ENCODE peak calls at places on chromosomes 12 and 14, in five cellular contexts. P is GM12878, C is H1, Z is K562, G is HepG2. N is an unnamed sample. For H4K20me1, the result is how much of the 10 kb centered on the place peaks cover.

GRCh38 chr12:75568387-75568786 is 57.0 kb upstream of the KRR1 start:
- DNase-seq in P (no peak), C (no peak), Z (no peak), G (no peak), N (no peak)

GRCh38 chr14:64232095-64232830 is 61.9 kb downstream of the ESR2 start:
- DNase-seq in P (peak), C (no peak), Z (no peak), G (no peak), N (no peak)

GRCh38 chr14:25132734-25133422 is 82.9 kb upstream of the STXBP6 start:
- DNase-seq in P (no peak), C (peak), Z (peak), G (peak), N (peak)

GRCh38 chr14:76053576-76054369 is 68.2 kb downstream of the IFT43 start:
- DNase-seq in P (no peak), C (no peak), Z (no peak), G (no peak), N (no peak)

GRCh38 chr14:59698793-59699192 is 122.2 kb upstream of the CCDC175 start:
- DNase-seq in P (no peak), C (no peak), Z (no peak), G (no peak), N (no peak)

GRCh38 chr12:111788178-111788654 is 21.5 kb downstream of the ALDH2 start:
- DNase-seq in P (no peak), C (no peak), Z (no peak), G (no peak), N (peak)

GRCh38 chr12:80045594-80045993 is 53.7 kb upstream of the OTOGL start:
- DNase-seq in P (no peak), C (no peak), Z (no peak), G (no peak), N (no peak)

GRCh38 chr14:69325086-69325485 is 65.1 kb downstream of the GALNT16 start:
- DNase-seq in P (no peak), C (no peak), Z (no peak), G (no peak), N (no peak)

GRCh38 chr12:32033411-32033810 is 73.2 kb upstream of the BICD1 start:
- DNase-seq in P (no peak), C (no peak), Z (no peak), G (no peak), N (no peak)

GRCh38 chr14:53047302-53047701 is 96.5 kb upstream of the FERMT2 start:
- DNase-seq in P (no peak), C (no peak), Z (no peak), G (no peak), N (no peak)

GRCh38 chr12:319116-319515 is 56.5 kb upstream of the SLC6A13 start:
- DNase-seq in P (no peak), C (no peak), Z (no peak), G (no peak), N (no peak)

GRCh38 chr14:33950320-33951182 is at the start of gene EGLN3:
- DNase-seq in P (no peak), C (peak), Z (peak), G (peak), N (peak)

GRCh38 chr12:3186546-3187237 is 109.5 kb downstream of the TSPAN9 start:
- DNase-seq in P (peak), C (no peak), Z (no peak), G (no peak), N (no peak)

GRCh38 chr14:38290601-38291190 is 34.8 kb upstream of the CLEC14A start:
- DNase-seq in P (no peak), C (no peak), Z (no peak), G (peak), N (no peak)

GRCh38 chr12:3551976-3552725 is 61.1 kb downstream of the PRMT8 start:
- DNase-seq in P (no peak), C (no peak), Z (no peak), G (no peak), N (no peak)

GRCh38 chr14:67674139-67674479 is 323 bp downstream of the VTI1B start:
- DNase-seq in P (no peak), C (no peak), Z (peak), G (peak), N (peak)

GRCh38 chr12:60093428-60093827 is 497.6 kb downstream of the SLC16A7 start:
- DNase-seq in P (no peak), C (no peak), Z (no peak), G (no peak), N (no peak)

GRCh38 chr12:28925726-28926376 is 223.2 kb upstream of the FAR2 start:
- DNase-seq in P (no peak), C (no peak), Z (no peak), G (no peak), N (no peak)

GRCh38 chr12:71935594-71935993 is 3.1 kb upstream of the TPH2 start:
- DNase-seq in P (peak), C (no peak), Z (no peak), G (no peak), N (no peak)

GRCh38 chr12:109939504-109939903 is 39.4 kb downstream of the TCHP start:
- DNase-seq in P (no peak), C (no peak), Z (no peak), G (no peak), N (no peak)

GRCh38 chr14:105495101-105495989 is 4.3 kb downstream of the TEDC1 start:
- DNase-seq in P (no peak), C (no peak), Z (no peak), G (no peak), N (no peak)

GRCh38 chr14:49687942-49688700 is at the start of gene POLE2:
- DNase-seq in P (no peak), C (peak), Z (peak), G (peak), N (peak)

GRCh38 chr12:59041241-59042121 is 121.2 kb upstream of the LRIG3 start:
- DNase-seq in P (no peak), C (no peak), Z (no peak), G (no peak), N (no peak)

GRCh38 chr12:124709722-124710656 is 142.6 kb upstream of the NCOR2 start:
- DNase-seq in P (no peak), C (no peak), Z (no peak), G (no peak), N (no peak)

GRCh38 chr12:124713041-124713435 is 145.6 kb upstream of the NCOR2 start:
- DNase-seq in P (peak), C (no peak), Z (no peak), G (no peak), N (no peak)

GRCh38 chr12:124716208-124717141 is 147.2 kb downstream of the SCARB1 start:
- DNase-seq in P (no peak), C (no peak), Z (no peak), G (no peak), N (no peak)

GRCh38 chr12:124715121-124715990 is 147.9 kb upstream of the NCOR2 start:
- DNase-seq in P (no peak), C (no peak), Z (peak), G (no peak), N (no peak)

GRCh38 chr12:124713436-124714082 is 146.1 kb upstream of the NCOR2 start:
- DNase-seq in P (peak), C (no peak), Z (no peak), G (no peak), N (peak)
- TF ChIP-seq EP300 in P (peak), C (no peak), Z (no peak), G (no peak), N (peak)

DNA sequence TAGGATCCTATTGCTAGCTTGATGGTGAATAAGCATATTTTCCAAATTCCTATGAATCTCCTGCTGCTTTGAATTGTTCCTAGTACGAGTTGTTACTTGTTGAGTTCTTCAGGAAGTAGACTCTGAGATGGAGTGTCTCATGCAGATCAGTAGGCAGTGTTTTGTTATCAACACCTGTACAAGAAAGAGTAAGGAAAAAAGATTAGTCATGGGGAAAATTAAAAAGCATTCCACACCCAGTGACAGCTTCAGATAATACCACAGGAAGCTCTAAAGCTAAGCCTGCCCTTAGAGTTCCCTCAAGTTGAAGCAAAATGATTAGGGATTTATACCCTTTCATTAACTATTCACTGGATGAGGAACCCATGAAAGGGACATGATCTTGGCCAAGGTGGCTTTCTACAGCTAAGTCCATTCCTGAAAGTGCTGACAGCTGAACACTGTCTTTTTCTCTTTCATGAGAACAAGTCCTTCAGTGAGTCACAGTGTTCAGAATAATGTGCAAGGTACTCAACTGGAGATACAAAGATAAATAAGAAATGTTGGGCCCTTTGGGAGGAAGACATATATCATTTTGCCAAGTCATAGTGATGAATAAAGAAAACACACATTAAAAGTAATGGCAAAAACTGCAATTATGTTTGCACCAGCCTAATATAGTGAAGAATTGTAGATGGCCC is 49.1 kb downstream of the CCER1 start:
- DNase-seq in P (no peak), C (no peak), Z (no peak), G (no peak), N (no peak)
- H4K20me1 ChIP-seq in P (under half), C (under half), Z (under half), G (under half), N (under half)

GRCh38 chr12:54432815-54433164 is 13.7 kb upstream of the ITGA5 start:
- DNase-seq in P (no peak), C (no peak), Z (no peak), G (no peak), N (no peak)

GRCh38 chr12:54430471-54431075 is 11.5 kb upstream of the ITGA5 start:
- DNase-seq in P (no peak), C (no peak), Z (no peak), G (no peak), N (no peak)

GRCh38 chr12:54429014-54429471 is 10.0 kb upstream of the ITGA5 start:
- DNase-seq in P (no peak), C (no peak), Z (no peak), G (peak), N (no peak)

GRCh38 chr12:54428050-54429013 is 9.3 kb upstream of the ITGA5 start:
- DNase-seq in P (no peak), C (no peak), Z (peak), G (no peak), N (no peak)

GRCh38 chr12:54431911-54432814 is 13.1 kb upstream of the ITGA5 start:
- DNase-seq in P (no peak), C (no peak), Z (peak), G (no peak), N (no peak)
- TF ChIP-seq EP300 in P (no peak), C (no peak), Z (no peak), G (no peak), N (no peak)

DNA sequence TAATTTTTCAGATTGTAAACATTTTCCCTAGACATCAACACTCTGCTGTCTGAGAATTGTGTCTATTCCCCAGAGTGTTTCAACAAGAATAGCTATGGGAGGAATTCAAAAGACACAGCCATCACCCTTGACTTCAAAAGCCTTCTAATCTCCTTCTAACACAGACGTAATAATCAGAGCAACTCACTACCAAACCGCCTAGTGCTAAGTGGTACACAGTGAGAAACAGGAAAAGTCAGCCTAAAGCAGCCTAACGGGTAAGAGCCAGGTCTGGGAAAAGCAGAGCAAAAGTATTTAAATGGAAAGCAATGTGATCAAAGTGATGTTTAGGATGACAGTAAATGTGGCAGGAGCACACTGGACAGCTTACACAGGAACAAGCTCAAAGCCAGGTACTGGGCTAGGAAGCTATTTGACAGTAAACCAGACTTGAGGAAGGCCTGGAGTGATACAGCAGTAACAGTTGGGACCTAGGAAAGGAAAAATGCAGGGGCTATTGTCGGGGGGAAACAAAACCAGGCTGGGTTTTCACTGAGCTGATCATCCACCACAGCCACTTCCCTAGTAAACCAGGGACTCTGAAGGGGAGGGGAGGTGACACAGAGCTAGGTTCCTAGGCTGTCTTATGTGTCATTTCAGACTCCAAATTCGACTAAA is 29.4 kb downstream of the CORO1C start:
- DNase-seq in P (no peak), C (no peak), Z (no peak), G (no peak), N (no peak)
- H4K20me1 ChIP-seq in P (under half), C (under half), Z (under half), G (under half), N (half or more)

GRCh38 chr14:22848391-22849164 is 12.2 kb downstream of the MMP14 start:
- DNase-seq in P (no peak), C (no peak), Z (no peak), G (no peak), N (peak)
- TF ChIP-seq EP300 in P (no peak), C (no peak), Z (no peak), G (no peak), N (peak)

GRCh38 chr14:102671410-102671809 is 79.0 kb downstream of the RCOR1 start:
- DNase-seq in P (no peak), C (no peak), Z (no peak), G (no peak), N (no peak)
- H4K20me1 ChIP-seq in P (under half), C (under half), Z (under half), G (under half), N (under half)

DNA sequence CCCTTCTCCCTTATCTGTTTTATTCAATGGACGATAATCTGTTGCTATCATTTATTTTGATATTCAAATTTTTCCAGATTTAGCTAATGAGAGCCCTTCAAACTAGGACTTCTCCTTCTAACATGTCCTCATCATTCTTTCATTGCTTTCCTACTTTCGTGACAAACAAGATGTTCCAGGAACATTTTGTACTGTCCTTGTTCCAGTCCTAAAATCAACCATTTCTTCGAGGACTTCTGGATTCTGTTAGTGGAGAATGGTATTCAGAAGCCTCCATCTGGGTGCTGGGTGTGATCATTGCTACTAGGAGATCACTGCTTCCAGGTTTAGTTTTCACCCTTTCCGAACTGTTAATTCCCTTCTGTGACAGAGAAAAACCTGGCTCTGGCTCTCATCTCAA is 29.5 kb upstream of the FBXO34 start:
- DNase-seq in P (no peak), C (no peak), Z (no peak), G (no peak), N (no peak)
- TF ChIP-seq EP300 in P (no peak), C (no peak), Z (no peak), G (no peak), N (no peak)

GRCh38 chr12:6957151-6957701 is 6.1 kb downstream of the PTPN6 start:
- DNase-seq in P (no peak), C (no peak), Z (no peak), G (no peak), N (peak)

GRCh38 chr12:6954754-6955461 is 3.8 kb downstream of the PTPN6 start:
- DNase-seq in P (no peak), C (no peak), Z (no peak), G (no peak), N (peak)

GRCh38 chr12:6957741-6958608 is 6.8 kb downstream of the PTPN6 start:
- DNase-seq in P (no peak), C (no peak), Z (no peak), G (no peak), N (no peak)

GRCh38 chr12:6955462-6956331 is 4.5 kb downstream of the PTPN6 start:
- DNase-seq in P (no peak), C (no peak), Z (no peak), G (no peak), N (peak)

GRCh38 chr12:6956332-6956727 is 5.2 kb downstream of the PTPN6 start:
- DNase-seq in P (no peak), C (no peak), Z (no peak), G (no peak), N (peak)
- H4K20me1 ChIP-seq in P (under half), C (under half), Z (under half), G (under half), N (under half)

GRCh38 chr14:95481391-95482022 is 34.9 kb downstream of the SYNE3 start:
- DNase-seq in P (no peak), C (no peak), Z (no peak), G (no peak), N (peak)

GRCh38 chr14:95483843-95484165 is 32.6 kb downstream of the SYNE3 start:
- DNase-seq in P (no peak), C (no peak), Z (no peak), G (no peak), N (no peak)

GRCh38 chr14:95485222-95485819 is 31.1 kb downstream of the SYNE3 start:
- DNase-seq in P (no peak), C (no peak), Z (no peak), G (no peak), N (no peak)

GRCh38 chr14:95484296-95484695 is 32.2 kb downstream of the SYNE3 start:
- DNase-seq in P (no peak), C (no peak), Z (no peak), G (no peak), N (no peak)

DNA sequence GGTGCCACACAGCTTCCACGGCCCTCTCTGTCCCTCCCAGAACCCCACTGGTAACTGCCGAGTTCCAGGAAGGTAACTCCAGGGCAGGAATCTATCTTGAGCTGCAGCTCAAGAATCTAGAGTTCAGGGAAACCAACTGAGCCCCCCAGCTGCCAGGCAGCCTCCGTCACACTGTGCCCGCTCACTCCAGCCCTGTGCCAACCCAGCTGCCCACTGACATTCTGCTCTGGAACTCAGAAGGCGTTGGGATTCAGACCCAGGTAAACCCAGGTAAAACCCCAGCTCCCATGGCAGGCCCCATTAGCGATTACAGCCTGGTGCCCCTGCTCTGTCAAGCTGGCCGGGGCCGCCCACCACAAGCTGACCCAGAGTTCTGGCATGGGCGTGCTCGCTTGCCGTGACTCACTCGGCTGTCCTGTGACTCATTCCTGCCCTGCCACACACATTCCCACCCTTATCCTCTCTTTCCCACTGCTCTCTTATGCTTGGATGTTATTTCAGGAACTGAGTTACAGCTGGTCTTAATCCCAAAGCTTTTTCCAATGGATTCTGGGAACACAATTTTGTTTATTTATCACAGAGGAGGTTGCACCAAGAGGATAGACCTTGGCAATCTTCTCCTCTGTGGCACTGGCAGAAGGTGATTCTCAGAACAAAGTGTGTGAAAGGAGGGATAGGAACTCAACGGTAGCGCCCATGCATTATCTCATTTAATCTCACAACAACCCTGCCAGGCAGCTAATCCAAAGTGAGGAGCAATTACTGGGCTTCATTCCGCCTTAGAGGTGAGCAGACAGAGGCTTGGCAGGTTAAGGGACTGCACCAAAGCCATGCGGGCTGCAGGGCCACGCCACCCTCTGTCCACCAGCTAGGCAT is 33.2 kb downstream of the SYNE3 start:
- DNase-seq in P (no peak), C (no peak), Z (peak), G (peak), N (no peak)
- TF ChIP-seq EP300 in P (no peak), C (no peak), Z (no peak), G (no peak), N (peak)

N was measured in SK-N-SH.